ENCODE peak calls at places on chromosome 21, in eight cellular contexts. One of them, this sample, is unnamed.
A peak's percentile ranks its signal among the peaks of the same experiment; 100 is the strongest.

GRCh38 chr21:15421521-15421920 is 308.3 kb upstream of the USP25 start:
- DNase-seq in aorta: no peak
- DNase-seq in Peyer's patch: no peak
- DNase-seq in cardiac muscle cell: no peak
- DNase-seq in IMR-90: no peak
- DNase-seq in tibial artery: no peak
- DNase-seq in CD4-positive, alpha-beta T cell: no peak
- DNase-seq in right cardiac atrium: no peak
- DNase-seq in this sample: peak; percentile 79

GRCh38 chr21:36915014-36915700 is 51.3 kb downstream of the HLCS start:
- DNase-seq in CD4-positive, alpha-beta T cell: no peak
- DNase-seq in IMR-90: no peak
- DNase-seq in cardiac muscle cell: no peak
- DNase-seq in Peyer's patch: no peak
- DNase-seq in tibial artery: no peak
- DNase-seq in right cardiac atrium: no peak
- DNase-seq in aorta: no peak
- DNase-seq in this sample: no peak

GRCh38 chr21:39314155-39315027 is 959 bp upstream of the BRWD1 start:
- DNase-seq in IMR-90: peak; percentile 65
- DNase-seq in aorta: peak; percentile 61
- DNase-seq in right cardiac atrium: peak; percentile 78
- DNase-seq in Peyer's patch: peak; percentile 48
- DNase-seq in tibial artery: peak; percentile 71
- DNase-seq in cardiac muscle cell: peak; percentile 73
- DNase-seq in CD4-positive, alpha-beta T cell: no peak
- DNase-seq in this sample: peak; percentile 67

GRCh38 chr21:44566403-44566802 is 7.1 kb upstream of the KRTAP10-4 start:
- DNase-seq in tibial artery: no peak
- DNase-seq in aorta: no peak
- DNase-seq in cardiac muscle cell: no peak
- DNase-seq in IMR-90: no peak
- DNase-seq in CD4-positive, alpha-beta T cell: no peak
- DNase-seq in right cardiac atrium: no peak
- DNase-seq in Peyer's patch: no peak
- DNase-seq in this sample: no peak

GRCh38 chr21:35309316-35309715 is 260.2 kb upstream of the RUNX1 start:
- DNase-seq in right cardiac atrium: no peak
- DNase-seq in cardiac muscle cell: peak; percentile 42
- DNase-seq in Peyer's patch: no peak
- DNase-seq in IMR-90: no peak
- DNase-seq in tibial artery: no peak
- DNase-seq in aorta: no peak
- DNase-seq in CD4-positive, alpha-beta T cell: no peak
- DNase-seq in this sample: no peak

GRCh38 chr21:16583567-16583966 is 853.8 kb downstream of the USP25 start:
- DNase-seq in IMR-90: no peak
- DNase-seq in CD4-positive, alpha-beta T cell: no peak
- DNase-seq in right cardiac atrium: no peak
- DNase-seq in aorta: no peak
- DNase-seq in cardiac muscle cell: no peak
- DNase-seq in tibial artery: no peak
- DNase-seq in Peyer's patch: no peak
- DNase-seq in this sample: no peak

GRCh38 chr21:36783612-36784383 is 84.9 kb downstream of the SIM2 start:
- DNase-seq in right cardiac atrium: no peak
- DNase-seq in Peyer's patch: no peak
- DNase-seq in cardiac muscle cell: peak; percentile 9
- DNase-seq in aorta: no peak
- DNase-seq in tibial artery: no peak
- DNase-seq in IMR-90: peak; percentile 97
- DNase-seq in CD4-positive, alpha-beta T cell: no peak
- DNase-seq in this sample: peak; percentile 77

GRCh38 chr21:39676054-39676771 is 63.5 kb downstream of the B3GALT5 start:
- DNase-seq in CD4-positive, alpha-beta T cell: no peak
- DNase-seq in aorta: no peak
- DNase-seq in right cardiac atrium: no peak
- DNase-seq in IMR-90: no peak
- DNase-seq in cardiac muscle cell: no peak
- DNase-seq in Peyer's patch: no peak
- DNase-seq in tibial artery: no peak
- DNase-seq in this sample: peak; percentile 85

GRCh38 chr21:45016491-45017375 is 57.6 kb upstream of the ADARB1 start:
- DNase-seq in cardiac muscle cell: no peak
- DNase-seq in right cardiac atrium: peak; percentile 53
- DNase-seq in IMR-90: no peak
- DNase-seq in aorta: peak; percentile 41
- DNase-seq in CD4-positive, alpha-beta T cell: no peak
- DNase-seq in tibial artery: peak; percentile 67
- DNase-seq in Peyer's patch: no peak
- DNase-seq in this sample: no peak

GRCh38 chr21:41832230-41833137 is 46.7 kb downstream of the PRDM15 start:
- DNase-seq in IMR-90: no peak
- DNase-seq in CD4-positive, alpha-beta T cell: no peak
- DNase-seq in cardiac muscle cell: no peak
- DNase-seq in Peyer's patch: no peak
- DNase-seq in aorta: peak; percentile 19
- DNase-seq in tibial artery: no peak
- DNase-seq in right cardiac atrium: peak; percentile 18
- DNase-seq in this sample: no peak

GRCh38 chr21:32521736-32522360 is 63.5 kb downstream of the TCP10L start:
- DNase-seq in CD4-positive, alpha-beta T cell: no peak
- DNase-seq in right cardiac atrium: peak; percentile 59
- DNase-seq in Peyer's patch: no peak
- DNase-seq in aorta: no peak
- DNase-seq in cardiac muscle cell: no peak
- DNase-seq in tibial artery: no peak
- DNase-seq in IMR-90: no peak
- DNase-seq in this sample: no peak
- H3K27ac ChIP-seq in CD4-positive, alpha-beta T cell: no peak overlapping the region
- H3K27ac ChIP-seq in right cardiac atrium: peak overlapping the region; percentile 80
- H3K27ac ChIP-seq in Peyer's patch: peak overlapping the region; percentile 62
- H3K27ac ChIP-seq in aorta: no peak overlapping the region
- H3K27ac ChIP-seq in cardiac muscle cell: no peak overlapping the region
- H3K27ac ChIP-seq in tibial artery: peak overlapping the region; percentile 9
- H3K27ac ChIP-seq in IMR-90: no peak overlapping the region
- H3K27ac ChIP-seq in this sample: no peak overlapping the region

GRCh38 chr21:9730866-9731265 is 790.5 kb upstream of the TPTE start:
- DNase-seq in cardiac muscle cell: no peak
- DNase-seq in aorta: no peak
- DNase-seq in right cardiac atrium: no peak
- DNase-seq in Peyer's patch: no peak
- DNase-seq in tibial artery: no peak
- DNase-seq in IMR-90: no peak
- DNase-seq in CD4-positive, alpha-beta T cell: no peak
- DNase-seq in this sample: no peak
- H3K9me3 ChIP-seq in cardiac muscle cell: peaks cover 15% of the 10 kb centered on the region
- H3K9me3 ChIP-seq in aorta: peaks cover 6% of the 10 kb centered on the region
- H3K9me3 ChIP-seq in right cardiac atrium: peaks cover 1% of the 10 kb centered on the region
- H3K9me3 ChIP-seq in Peyer's patch: no peaks in the 10 kb centered on the region
- H3K9me3 ChIP-seq in tibial artery: no peaks in the 10 kb centered on the region
- H3K9me3 ChIP-seq in IMR-90: peaks cover 14% of the 10 kb centered on the region
- H3K9me3 ChIP-seq in CD4-positive, alpha-beta T cell: peaks cover 12% of the 10 kb centered on the region
- H3K9me3 ChIP-seq in this sample: peaks cover 56% of the 10 kb centered on the region

GRCh38 chr21:28899744-28900143 is 92.9 kb downstream of the LTN1 start:
- DNase-seq in Peyer's patch: no peak
- DNase-seq in CD4-positive, alpha-beta T cell: no peak
- DNase-seq in cardiac muscle cell: peak; percentile 70
- DNase-seq in aorta: no peak
- DNase-seq in right cardiac atrium: no peak
- DNase-seq in IMR-90: peak; percentile 78
- DNase-seq in tibial artery: no peak
- DNase-seq in this sample: peak; percentile 24
- H3K27ac ChIP-seq in Peyer's patch: no peak overlapping the region
- H3K27ac ChIP-seq in CD4-positive, alpha-beta T cell: no peak overlapping the region
- H3K27ac ChIP-seq in cardiac muscle cell: no peak overlapping the region
- H3K27ac ChIP-seq in aorta: peak overlapping the region; percentile 54
- H3K27ac ChIP-seq in right cardiac atrium: no peak overlapping the region
- H3K27ac ChIP-seq in IMR-90: no peak overlapping the region
- H3K27ac ChIP-seq in tibial artery: peak overlapping the region; percentile 43
- H3K27ac ChIP-seq in this sample: no peak overlapping the region

GRCh38 chr21:21236981-21237380 is 238.8 kb downstream of the NCAM2 start:
- DNase-seq in tibial artery: no peak
- DNase-seq in cardiac muscle cell: no peak
- DNase-seq in Peyer's patch: no peak
- DNase-seq in aorta: no peak
- DNase-seq in CD4-positive, alpha-beta T cell: no peak
- DNase-seq in right cardiac atrium: no peak
- DNase-seq in IMR-90: no peak
- DNase-seq in this sample: no peak

DNA sequence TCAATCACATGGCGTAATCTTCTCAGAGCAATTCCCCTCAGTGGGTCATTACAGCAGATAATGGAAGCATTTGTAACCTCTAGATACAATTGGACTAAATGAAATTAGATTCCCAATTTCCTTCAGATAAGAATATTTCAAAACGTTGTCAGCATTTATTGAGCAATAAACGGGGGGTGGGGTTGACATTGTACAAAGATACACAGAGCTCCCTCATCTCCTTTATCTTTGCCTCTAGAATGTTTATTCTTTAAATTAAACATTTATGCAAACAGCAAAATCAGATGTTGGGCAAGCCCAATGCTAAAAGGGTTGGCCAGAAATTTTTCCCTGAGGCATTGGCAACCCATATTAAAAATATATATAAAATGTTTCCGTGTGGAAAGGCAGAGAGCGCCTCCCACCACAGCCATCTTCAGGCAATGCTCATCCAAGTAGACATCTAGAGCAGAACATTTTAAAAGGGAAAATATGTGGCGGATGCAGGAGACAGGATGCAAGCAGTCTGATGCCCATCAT is 240.7 kb downstream of the NCAM2 start:
- DNase-seq in CD4-positive, alpha-beta T cell: no peak
- DNase-seq in right cardiac atrium: no peak
- DNase-seq in Peyer's patch: no peak
- DNase-seq in cardiac muscle cell: no peak
- DNase-seq in IMR-90: peak; percentile 22
- DNase-seq in aorta: no peak
- DNase-seq in tibial artery: no peak
- DNase-seq in this sample: no peak
- H3K9me3 ChIP-seq in CD4-positive, alpha-beta T cell: no peaks in the 10 kb centered on the region
- H3K9me3 ChIP-seq in right cardiac atrium: no peaks in the 10 kb centered on the region
- H3K9me3 ChIP-seq in Peyer's patch: no peaks in the 10 kb centered on the region
- H3K9me3 ChIP-seq in cardiac muscle cell: no peaks in the 10 kb centered on the region
- H3K9me3 ChIP-seq in IMR-90: no peaks in the 10 kb centered on the region
- H3K9me3 ChIP-seq in aorta: no peaks in the 10 kb centered on the region
- H3K9me3 ChIP-seq in tibial artery: no peaks in the 10 kb centered on the region
- H3K9me3 ChIP-seq in this sample: peaks cover 11% of the 10 kb centered on the region